ENCODE peak calls at places on chromosomes 12 and 14, in ten cellular contexts. One of them, this sample, is unnamed.

GRCh38 chr14:84825481-84825880 is 704.5 kb upstream of the FLRT2 start:
- DNase-seq in nephron progenitor cell: no peak
- DNase-seq in CD4-positive, alpha-beta T cell: no peak
- DNase-seq in H9: no peak
- DNase-seq in progenitor cell of endocrine pancreas: no peak
- DNase-seq in Calu3: no peak
- DNase-seq in CD8-positive, alpha-beta T cell: no peak
- DNase-seq in HCT116: no peak
- DNase-seq in omental fat pad: no peak
- DNase-seq in fibroblast of the aortic adventitia: peak
- DNase-seq in this sample: no peak

GRCh38 chr12:22266101-22266500 is 68.4 kb downstream of the ST8SIA1 start:
- DNase-seq in nephron progenitor cell: no peak
- DNase-seq in CD4-positive, alpha-beta T cell: no peak
- DNase-seq in H9: no peak
- DNase-seq in progenitor cell of endocrine pancreas: no peak
- DNase-seq in Calu3: no peak
- DNase-seq in CD8-positive, alpha-beta T cell: no peak
- DNase-seq in HCT116: no peak
- DNase-seq in omental fat pad: no peak
- DNase-seq in fibroblast of the aortic adventitia: no peak
- DNase-seq in this sample: no peak

GRCh38 chr12:52137746-52138145 is 54.1 kb downstream of the KRT80 start:
- DNase-seq in nephron progenitor cell: no peak
- DNase-seq in CD4-positive, alpha-beta T cell: no peak
- DNase-seq in H9: no peak
- DNase-seq in progenitor cell of endocrine pancreas: no peak
- DNase-seq in Calu3: no peak
- DNase-seq in CD8-positive, alpha-beta T cell: no peak
- DNase-seq in HCT116: no peak
- DNase-seq in omental fat pad: no peak
- DNase-seq in fibroblast of the aortic adventitia: no peak
- DNase-seq in this sample: no peak

GRCh38 chr12:115973968-115974765 is 303.3 kb downstream of the MED13L start:
- DNase-seq in nephron progenitor cell: no peak
- DNase-seq in CD4-positive, alpha-beta T cell: no peak
- DNase-seq in H9: no peak
- DNase-seq in progenitor cell of endocrine pancreas: no peak
- DNase-seq in Calu3: no peak
- DNase-seq in CD8-positive, alpha-beta T cell: no peak
- DNase-seq in HCT116: no peak
- DNase-seq in omental fat pad: no peak
- DNase-seq in fibroblast of the aortic adventitia: no peak
- DNase-seq in this sample: no peak

GRCh38 chr12:48946206-48946605 is 11.1 kb downstream of the ARF3 start:
- DNase-seq in nephron progenitor cell: no peak
- DNase-seq in CD4-positive, alpha-beta T cell: no peak
- DNase-seq in H9: no peak
- DNase-seq in progenitor cell of endocrine pancreas: no peak
- DNase-seq in Calu3: no peak
- DNase-seq in CD8-positive, alpha-beta T cell: no peak
- DNase-seq in HCT116: no peak
- DNase-seq in omental fat pad: no peak
- DNase-seq in fibroblast of the aortic adventitia: peak
- DNase-seq in this sample: no peak

GRCh38 chr14:91873476-91874265 is 6.3 kb upstream of the TC2N start:
- DNase-seq in nephron progenitor cell: no peak
- DNase-seq in CD4-positive, alpha-beta T cell: peak
- DNase-seq in H9: no peak
- DNase-seq in progenitor cell of endocrine pancreas: no peak
- DNase-seq in Calu3: peak
- DNase-seq in CD8-positive, alpha-beta T cell: peak
- DNase-seq in HCT116: no peak
- DNase-seq in omental fat pad: no peak
- DNase-seq in fibroblast of the aortic adventitia: no peak
- DNase-seq in this sample: peak

GRCh38 chr14:92224348-92224954 is 98.5 kb upstream of the SLC24A4 start:
- DNase-seq in nephron progenitor cell: no peak
- DNase-seq in CD4-positive, alpha-beta T cell: no peak
- DNase-seq in H9: no peak
- DNase-seq in progenitor cell of endocrine pancreas: no peak
- DNase-seq in Calu3: no peak
- DNase-seq in CD8-positive, alpha-beta T cell: no peak
- DNase-seq in HCT116: no peak
- DNase-seq in omental fat pad: no peak
- DNase-seq in fibroblast of the aortic adventitia: no peak
- DNase-seq in this sample: no peak

GRCh38 chr12:51705450-51705849 is 114.4 kb downstream of the SCN8A start:
- DNase-seq in nephron progenitor cell: no peak
- DNase-seq in CD4-positive, alpha-beta T cell: no peak
- DNase-seq in H9: no peak
- DNase-seq in progenitor cell of endocrine pancreas: no peak
- DNase-seq in Calu3: no peak
- DNase-seq in CD8-positive, alpha-beta T cell: no peak
- DNase-seq in HCT116: no peak
- DNase-seq in omental fat pad: no peak
- DNase-seq in fibroblast of the aortic adventitia: peak
- DNase-seq in this sample: no peak

GRCh38 chr12:108511633-108512540 is 3.2 kb upstream of the FICD start:
- DNase-seq in nephron progenitor cell: peak
- DNase-seq in CD4-positive, alpha-beta T cell: peak
- DNase-seq in H9: peak
- DNase-seq in progenitor cell of endocrine pancreas: peak
- DNase-seq in Calu3: peak
- DNase-seq in CD8-positive, alpha-beta T cell: peak
- DNase-seq in HCT116: peak
- DNase-seq in omental fat pad: peak
- DNase-seq in fibroblast of the aortic adventitia: peak
- DNase-seq in this sample: peak

GRCh38 chr14:24078146-24078545 is 6.8 kb downstream of the CPNE6 start:
- DNase-seq in nephron progenitor cell: no peak
- DNase-seq in CD4-positive, alpha-beta T cell: no peak
- DNase-seq in H9: no peak
- DNase-seq in progenitor cell of endocrine pancreas: no peak
- DNase-seq in Calu3: no peak
- DNase-seq in CD8-positive, alpha-beta T cell: no peak
- DNase-seq in HCT116: no peak
- DNase-seq in omental fat pad: no peak
- DNase-seq in fibroblast of the aortic adventitia: no peak
- DNase-seq in this sample: no peak

GRCh38 chr12:22415342-22416309 is 81.1 kb upstream of the ST8SIA1 start:
- DNase-seq in nephron progenitor cell: no peak
- DNase-seq in CD4-positive, alpha-beta T cell: no peak
- DNase-seq in H9: no peak
- DNase-seq in progenitor cell of endocrine pancreas: no peak
- DNase-seq in Calu3: peak
- DNase-seq in CD8-positive, alpha-beta T cell: no peak
- DNase-seq in HCT116: no peak
- DNase-seq in omental fat pad: no peak
- DNase-seq in fibroblast of the aortic adventitia: peak
- DNase-seq in this sample: no peak

DNA sequence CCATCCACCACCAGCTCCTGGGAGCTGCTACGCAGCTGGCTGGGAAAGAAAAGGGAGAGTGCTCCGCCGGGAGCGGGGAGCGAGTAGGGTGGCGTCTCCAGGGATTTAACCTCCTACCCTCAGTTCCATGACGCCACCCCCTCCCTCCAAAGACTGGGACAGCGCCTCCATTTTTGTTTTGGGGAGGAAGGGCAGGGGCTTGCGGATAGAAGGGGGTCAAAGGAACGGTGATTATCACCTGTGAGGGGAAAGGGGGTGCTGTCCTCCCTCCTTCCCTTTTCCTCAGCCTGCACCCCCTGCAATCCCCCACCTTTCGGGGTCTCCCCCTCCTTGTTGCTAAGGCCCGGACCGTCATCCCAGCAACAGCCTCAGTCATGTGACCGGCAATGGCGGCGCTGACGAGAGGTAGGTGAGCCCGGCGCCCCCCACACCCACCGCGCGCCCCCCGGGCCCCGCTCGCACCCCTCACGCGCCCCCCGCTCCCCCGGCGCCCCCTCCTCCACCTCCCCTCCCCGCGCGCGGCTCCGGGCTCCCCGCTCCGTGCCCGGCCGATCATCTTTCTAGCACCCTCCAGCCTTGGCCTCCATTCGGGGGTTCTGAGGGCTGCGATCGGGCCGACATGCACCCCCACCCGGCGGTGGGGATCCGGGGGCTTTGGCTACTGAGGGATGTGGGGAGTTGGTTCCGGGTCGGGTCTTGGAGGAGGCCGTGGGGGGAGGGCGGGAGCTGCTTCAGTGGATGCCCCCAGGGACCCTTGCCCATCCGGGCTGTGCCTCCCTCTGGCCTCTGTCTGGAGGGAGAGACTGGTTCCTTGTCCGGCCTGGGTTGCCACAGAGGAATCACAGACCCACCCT is at the start of gene DTX3:
- DNase-seq in nephron progenitor cell: peak
- DNase-seq in CD4-positive, alpha-beta T cell: no peak
- DNase-seq in H9: peak
- DNase-seq in progenitor cell of endocrine pancreas: no peak
- DNase-seq in Calu3: peak
- DNase-seq in CD8-positive, alpha-beta T cell: peak
- DNase-seq in HCT116: no peak
- DNase-seq in omental fat pad: no peak
- DNase-seq in fibroblast of the aortic adventitia: peak
- DNase-seq in this sample: no peak
- TF ChIP-seq CTCF in nephron progenitor cell: no peak
- TF ChIP-seq CTCF in CD4-positive, alpha-beta T cell: no peak
- TF ChIP-seq CTCF in H9: no peak
- TF ChIP-seq CTCF in progenitor cell of endocrine pancreas: no peak
- TF ChIP-seq CTCF in Calu3: no peak
- TF ChIP-seq CTCF in CD8-positive, alpha-beta T cell: no peak
- TF ChIP-seq CTCF in HCT116: no peak
- TF ChIP-seq CTCF in omental fat pad: no peak
- TF ChIP-seq CTCF in fibroblast of the aortic adventitia: no peak
- TF ChIP-seq CTCF in this sample: no peak

GRCh38 chr12:18415227-18415626 is 153.9 kb downstream of the PIK3C2G start:
- DNase-seq in nephron progenitor cell: no peak
- DNase-seq in CD4-positive, alpha-beta T cell: no peak
- DNase-seq in H9: no peak
- DNase-seq in progenitor cell of endocrine pancreas: no peak
- DNase-seq in Calu3: no peak
- DNase-seq in CD8-positive, alpha-beta T cell: no peak
- DNase-seq in HCT116: no peak
- DNase-seq in omental fat pad: no peak
- DNase-seq in fibroblast of the aortic adventitia: no peak
- DNase-seq in this sample: no peak
- TF ChIP-seq CTCF in nephron progenitor cell: no peak
- TF ChIP-seq CTCF in CD4-positive, alpha-beta T cell: no peak
- TF ChIP-seq CTCF in H9: peak
- TF ChIP-seq CTCF in progenitor cell of endocrine pancreas: no peak
- TF ChIP-seq CTCF in Calu3: no peak
- TF ChIP-seq CTCF in CD8-positive, alpha-beta T cell: no peak
- TF ChIP-seq CTCF in HCT116: peak
- TF ChIP-seq CTCF in omental fat pad: no peak
- TF ChIP-seq CTCF in fibroblast of the aortic adventitia: no peak
- TF ChIP-seq CTCF in this sample: no peak

GRCh38 chr12:54682674-54683073 is 34.5 kb upstream of the DCD start:
- DNase-seq in nephron progenitor cell: no peak
- DNase-seq in CD4-positive, alpha-beta T cell: no peak
- DNase-seq in H9: no peak
- DNase-seq in progenitor cell of endocrine pancreas: no peak
- DNase-seq in Calu3: no peak
- DNase-seq in CD8-positive, alpha-beta T cell: no peak
- DNase-seq in HCT116: no peak
- DNase-seq in omental fat pad: no peak
- DNase-seq in fibroblast of the aortic adventitia: no peak
- DNase-seq in this sample: no peak

GRCh38 chr12:54678131-54678530 is 30.0 kb upstream of the DCD start:
- DNase-seq in nephron progenitor cell: no peak
- DNase-seq in CD4-positive, alpha-beta T cell: no peak
- DNase-seq in H9: no peak
- DNase-seq in progenitor cell of endocrine pancreas: no peak
- DNase-seq in Calu3: no peak
- DNase-seq in CD8-positive, alpha-beta T cell: no peak
- DNase-seq in HCT116: no peak
- DNase-seq in omental fat pad: no peak
- DNase-seq in fibroblast of the aortic adventitia: no peak
- DNase-seq in this sample: no peak

GRCh38 chr12:54684636-54685630 is 36.8 kb upstream of the DCD start:
- DNase-seq in nephron progenitor cell: no peak
- DNase-seq in CD4-positive, alpha-beta T cell: no peak
- DNase-seq in H9: no peak
- DNase-seq in progenitor cell of endocrine pancreas: no peak
- DNase-seq in Calu3: no peak
- DNase-seq in CD8-positive, alpha-beta T cell: no peak
- DNase-seq in HCT116: no peak
- DNase-seq in omental fat pad: no peak
- DNase-seq in fibroblast of the aortic adventitia: no peak
- DNase-seq in this sample: no peak

GRCh38 chr12:54683388-54683787 is 35.2 kb upstream of the DCD start:
- DNase-seq in nephron progenitor cell: no peak
- DNase-seq in CD4-positive, alpha-beta T cell: no peak
- DNase-seq in H9: peak
- DNase-seq in progenitor cell of endocrine pancreas: no peak
- DNase-seq in Calu3: no peak
- DNase-seq in CD8-positive, alpha-beta T cell: no peak
- DNase-seq in HCT116: no peak
- DNase-seq in omental fat pad: no peak
- DNase-seq in fibroblast of the aortic adventitia: no peak
- DNase-seq in this sample: no peak

DNA sequence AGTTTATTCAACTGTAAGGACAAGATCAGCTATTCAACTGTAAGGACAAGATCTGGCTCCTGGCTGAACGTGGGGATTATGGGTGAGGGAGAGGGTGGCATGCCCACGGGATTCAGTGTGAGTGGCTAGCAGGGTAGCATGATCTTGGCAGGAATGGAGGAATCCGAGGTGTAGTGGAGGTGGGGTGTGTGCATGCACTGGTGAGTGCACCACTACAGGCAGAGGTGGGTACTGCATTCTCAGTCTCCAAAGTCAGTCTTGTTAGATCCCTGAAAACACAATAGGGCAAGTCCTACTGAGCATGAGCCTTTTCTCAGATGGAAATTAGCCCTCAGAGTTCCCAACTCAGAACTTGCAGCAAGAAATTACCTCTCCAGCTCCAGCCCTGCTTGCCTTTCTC is 32.2 kb upstream of the DCD start:
- DNase-seq in nephron progenitor cell: peak
- DNase-seq in CD4-positive, alpha-beta T cell: no peak
- DNase-seq in H9: peak
- DNase-seq in progenitor cell of endocrine pancreas: no peak
- DNase-seq in Calu3: peak
- DNase-seq in CD8-positive, alpha-beta T cell: no peak
- DNase-seq in HCT116: peak
- DNase-seq in omental fat pad: no peak
- DNase-seq in fibroblast of the aortic adventitia: peak
- DNase-seq in this sample: no peak
- TF ChIP-seq CTCF in nephron progenitor cell: peak
- TF ChIP-seq CTCF in CD4-positive, alpha-beta T cell: peak
- TF ChIP-seq CTCF in H9: peak
- TF ChIP-seq CTCF in progenitor cell of endocrine pancreas: peak
- TF ChIP-seq CTCF in Calu3: peak
- TF ChIP-seq CTCF in CD8-positive, alpha-beta T cell: peak
- TF ChIP-seq CTCF in HCT116: peak
- TF ChIP-seq CTCF in omental fat pad: no peak
- TF ChIP-seq CTCF in fibroblast of the aortic adventitia: peak
- TF ChIP-seq CTCF in this sample: no peak

DNA sequence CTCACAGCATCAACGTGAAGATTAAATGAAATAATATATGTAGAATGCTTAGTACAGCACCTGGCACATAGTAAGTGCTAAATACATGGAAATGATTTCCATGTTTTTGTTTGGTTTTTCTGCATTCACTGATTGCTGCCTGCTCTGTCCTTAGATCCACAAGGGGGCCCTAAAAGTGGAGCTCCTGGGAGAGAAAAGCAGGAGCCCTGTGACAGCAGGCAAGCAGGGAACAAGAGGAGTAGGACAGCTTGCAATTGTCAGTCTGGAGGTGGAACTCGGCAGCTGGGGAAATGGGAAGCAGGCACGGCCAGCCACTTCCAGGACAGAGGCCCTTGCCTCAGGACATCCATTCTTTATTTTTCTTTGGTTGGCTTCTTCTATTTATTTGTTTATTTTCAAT is 292.9 kb downstream of the BMP4 start:
- DNase-seq in nephron progenitor cell: peak
- DNase-seq in CD4-positive, alpha-beta T cell: no peak
- DNase-seq in H9: peak
- DNase-seq in progenitor cell of endocrine pancreas: no peak
- DNase-seq in Calu3: peak
- DNase-seq in CD8-positive, alpha-beta T cell: no peak
- DNase-seq in HCT116: peak
- DNase-seq in omental fat pad: no peak
- DNase-seq in fibroblast of the aortic adventitia: peak
- DNase-seq in this sample: no peak
- TF ChIP-seq CTCF in nephron progenitor cell: peak
- TF ChIP-seq CTCF in CD4-positive, alpha-beta T cell: no peak
- TF ChIP-seq CTCF in H9: peak
- TF ChIP-seq CTCF in progenitor cell of endocrine pancreas: peak
- TF ChIP-seq CTCF in Calu3: no peak
- TF ChIP-seq CTCF in CD8-positive, alpha-beta T cell: no peak
- TF ChIP-seq CTCF in HCT116: peak
- TF ChIP-seq CTCF in omental fat pad: no peak
- TF ChIP-seq CTCF in fibroblast of the aortic adventitia: peak
- TF ChIP-seq CTCF in this sample: no peak